ENCODE peak calls at places on chromosomes 13 and 19, in five cellular contexts. Q is caudate nucleus, O is NCI-H1694, H is heart right ventricle, Z is adipocyte. M is an unnamed sample.

GRCh38 chr19:4641132-4641531 is 1.8 kb downstream of the TNFAIP8L1 start:
- DNase-seq in Q (no peak), O (no peak), H (no peak), Z (no peak), M (no peak)

GRCh38 chr19:4310247-4311121 is 6.1 kb downstream of the FSD1 start:
- DNase-seq in O (no peak), H (no peak), Z (no peak), Q (no peak), M (no peak)

GRCh38 chr13:23788459-23788858 is 100.7 kb downstream of the MIPEP start:
- DNase-seq in H (no peak), Z (no peak), O (no peak), Q (no peak), M (no peak)

GRCh38 chr13:50550151-50550550 is 293.3 kb downstream of the DLEU7 start:
- DNase-seq in Q (no peak), H (no peak), O (no peak), Z (no peak), M (no peak)

GRCh38 chr13:47671762-47672161 is 329.3 kb downstream of the SUCLA2 start:
- DNase-seq in O (no peak), Q (no peak), Z (no peak), H (no peak), M (no peak)

GRCh38 chr13:33004454-33004853 is 11.8 kb upstream of the KL start:
- DNase-seq in Z (no peak), Q (no peak), H (peak), O (no peak), M (no peak)

GRCh38 chr19:13483215-13483614 is 23.1 kb downstream of the CACNA1A start:
- DNase-seq in H (no peak), O (no peak), Q (no peak), Z (no peak), M (no peak)

GRCh38 chr13:54879036-54879435 is 1850.4 kb downstream of the OLFM4 start:
- DNase-seq in O (no peak), H (no peak), Q (no peak), Z (no peak), M (no peak)

GRCh38 chr13:99383511-99383921 is 76.3 kb upstream of the GPR183 start:
- DNase-seq in O (no peak), H (no peak), Q (no peak), Z (no peak), M (no peak)

GRCh38 chr13:51539887-51540286 is 44.4 kb upstream of the WDFY2 start:
- DNase-seq in O (no peak), Z (peak), H (no peak), Q (no peak), M (no peak)

GRCh38 chr19:48487544-48487943 is 18.4 kb downstream of the CYTH2 start:
- DNase-seq in Q (no peak), O (no peak), Z (no peak), H (no peak), M (no peak)

GRCh38 chr19:40798997-40799557 is at the start of gene EGLN2:
- DNase-seq in H (no peak), Z (no peak), Q (no peak), O (no peak), M (no peak)

GRCh38 chr13:40668335-40668734 is 1.9 kb upstream of the FOXO1 start:
- DNase-seq in Z (peak), Q (peak), H (peak), O (no peak), M (no peak)

GRCh38 chr19:44807652-44808462 is 1.0 kb upstream of the BCAM start:
- DNase-seq in Z (peak), Q (no peak), H (peak), O (no peak), M (no peak)

GRCh38 chr19:44315883-44316282 is 11.1 kb upstream of the ZNF235 start:
- DNase-seq in Q (no peak), H (no peak), Z (no peak), O (no peak), M (no peak)

GRCh38 chr19:55858401-55858800 is 22.1 kb downstream of the NLRP4 start:
- DNase-seq in Z (no peak), O (no peak), Q (no peak), H (no peak), M (no peak)

GRCh38 chr13:51681037-51681678 is 96.9 kb downstream of the WDFY2 start:
- DNase-seq in O (no peak), Z (peak), H (no peak), Q (no peak), M (no peak)

GRCh38 chr19:38429055-38429810 is 3.2 kb upstream of the RASGRP4 start:
- DNase-seq in O (no peak), Z (no peak), Q (no peak), H (no peak), M (no peak)

GRCh38 chr13:73531014-73531413 is 472.2 kb downstream of the KLF5 start:
- DNase-seq in O (no peak), H (peak), Q (no peak), Z (no peak), M (no peak)

GRCh38 chr19:10195199-10195519 is 406 bp upstream of the DNMT1 start:
- DNase-seq in Z (no peak), H (no peak), O (no peak), Q (no peak), M (no peak)

GRCh38 chr19:32831611-32832010 is 38.0 kb downstream of the SLC7A9 start:
- DNase-seq in H (no peak), Q (no peak), O (no peak), Z (no peak), M (no peak)

GRCh38 chr19:15550847-15551182 is 42.5 kb downstream of the CYP4F22 start:
- DNase-seq in Q (no peak), H (no peak), Z (peak), O (no peak), M (no peak)

GRCh38 chr13:86946734-86947133 is 724.4 kb upstream of the SLITRK5 start:
- DNase-seq in Z (no peak), H (no peak), O (no peak), Q (no peak), M (no peak)

GRCh38 chr19:58091251-58091995 is 6.6 kb downstream of the ZSCAN18 start:
- DNase-seq in Z (no peak), H (no peak), O (no peak), Q (no peak), M (no peak)

GRCh38 chr13:113205428-113205931 is 3.0 kb downstream of the PCID2 start:
- DNase-seq in H (no peak), O (no peak), Q (no peak), Z (peak), M (no peak)

GRCh38 chr19:45766293-45766918 is 2.6 kb downstream of the SIX5 start:
- DNase-seq in Z (no peak), H (no peak), O (no peak), Q (no peak), M (no peak)

GRCh38 chr19:1650627-1651009 is 1.8 kb downstream of the TCF3 start:
- DNase-seq in Z (peak), Q (no peak), O (no peak), H (no peak), M (no peak)

GRCh38 chr13:32206097-32206740 is 108.9 kb downstream of the ZAR1L start:
- DNase-seq in Z (no peak), H (no peak), O (no peak), Q (no peak), M (no peak)

GRCh38 chr13:23617551-23618014 is 47.4 kb downstream of the TNFRSF19 start:
- DNase-seq in Q (no peak), H (no peak), O (no peak), Z (peak), M (no peak)

GRCh38 chr13:110109910-110110309 is 197.0 kb downstream of the COL4A1 start:
- DNase-seq in O (no peak), Z (peak), Q (no peak), H (peak), M (peak)

GRCh38 chr13:32033744-32034143 is 2.2 kb downstream of the FRY start:
- DNase-seq in H (no peak), Q (no peak), O (no peak), Z (peak), M (no peak)

GRCh38 chr13:98370806-98371553 is 193.9 kb upstream of the RNF113B start:
- DNase-seq in Q (no peak), H (peak), Z (peak), O (no peak), M (no peak)

GRCh38 chr13:104592127-104592526 is 1525.9 kb upstream of the SLC10A2 start:
- DNase-seq in O (no peak), Z (peak), H (no peak), Q (no peak), M (no peak)

GRCh38 chr13:20495087-20496023 is 30.3 kb downstream of the CRYL1 start:
- DNase-seq in Q (peak), O (peak), H (peak), Z (peak), M (peak)

GRCh38 chr19:47275866-47276461 is 1.3 kb downstream of the INAFM1 start:
- DNase-seq in Z (no peak), Q (no peak), O (no peak), H (peak), M (no peak)

M was measured in dorsolateral prefrontal cortex.